ENCODE peak calls at places on chromosomes 7 and 10, in ten cellular contexts. Z is GDM1; F is effector memory CD8-positive, alpha-beta T cell; Q is stimulated activated naive CD8-positive, alpha-beta T cell treated with anti-CD3 and anti-CD28 coated beads, Interleukin-15, Interleukin-2, amounts not matched to agents 100 U/mL and 50 U/mL, for 24 hours; D is brain microvascular endothelial cell; M is occipital lobe; T is SK-N-DZ; E is small intestine; I is amniotic stem cell; R is CD4-positive, CD25-positive, alpha-beta regulatory T cell. S is an unnamed sample.

GRCh38 chr7:71453630-71454029 is 321.7 kb downstream of the GALNT17 start:
- DNase-seq in Q (no peak), E (no peak), T (no peak), M (no peak), Z (no peak), F (no peak), I (no peak), D (no peak), R (no peak), S (no peak)

GRCh38 chr7:94700926-94701554 is 45.1 kb upstream of the SGCE start:
- DNase-seq in T (no peak), D (peak), Z (no peak), R (no peak), I (no peak), Q (no peak), F (no peak), M (no peak), E (no peak), S (no peak)

GRCh38 chr10:33498354-33498753 is 163.9 kb upstream of the NRP1 start:
- DNase-seq in D (no peak), T (no peak), M (no peak), F (no peak), I (no peak), E (no peak), Q (no peak), Z (no peak), R (no peak), S (no peak)

GRCh38 chr10:42594246-42594650 is 44.1 kb downstream of the ZNF33B start:
- DNase-seq in Z (no peak), E (no peak), D (peak), F (no peak), I (no peak), R (no peak), Q (no peak), M (no peak), T (no peak), S (no peak)

GRCh38 chr7:83655951-83656556 is 7.1 kb upstream of the SEMA3E start:
- DNase-seq in I (peak), M (no peak), T (peak), D (peak), F (no peak), Z (no peak), R (no peak), Q (no peak), E (peak), S (no peak)

GRCh38 chr7:137449016-137449415 is 105.5 kb upstream of the PTN start:
- DNase-seq in E (no peak), I (no peak), F (no peak), Z (no peak), D (no peak), Q (no peak), T (no peak), R (no peak), M (no peak), S (no peak)

GRCh38 chr7:17075601-17076000 is 193.8 kb upstream of the AGR3 start:
- DNase-seq in T (no peak), E (no peak), Q (no peak), Z (no peak), I (no peak), D (no peak), M (no peak), F (no peak), R (no peak), S (no peak)

GRCh38 chr7:92359801-92360200 is 87.5 kb upstream of the GATAD1 start:
- DNase-seq in E (no peak), F (no peak), T (no peak), Z (no peak), Q (no peak), M (no peak), R (no peak), D (no peak), I (no peak), S (no peak)

GRCh38 chr10:72735288-72735926 is 43.5 kb downstream of the MCU start:
- DNase-seq in F (no peak), M (no peak), E (no peak), Q (no peak), R (no peak), Z (no peak), D (no peak), I (no peak), T (no peak), S (no peak)

GRCh38 chr7:117458977-117459583 is 20.7 kb upstream of the CFTR start:
- DNase-seq in T (peak), I (peak), F (no peak), D (no peak), R (no peak), E (peak), Z (no peak), M (no peak), Q (no peak), S (no peak)

GRCh38 chr10:100881552-100882250 is 31.1 kb upstream of the SLF2 start:
- DNase-seq in R (no peak), I (no peak), Q (no peak), Z (no peak), D (no peak), T (peak), M (no peak), F (no peak), E (no peak), S (no peak)

GRCh38 chr10:16828731-16829175 is 11.5 kb upstream of the RSU1 start:
- DNase-seq in M (no peak), E (no peak), Z (no peak), D (peak), F (no peak), T (no peak), R (no peak), Q (no peak), I (peak), S (no peak)

GRCh38 chr7:116672596-116673503 is 854 bp downstream of the MET start:
- DNase-seq in R (no peak), D (no peak), I (no peak), Z (no peak), F (no peak), T (peak), E (peak), M (peak), Q (no peak), S (no peak)

GRCh38 chr10:77715081-77715480 is 77.5 kb upstream of the KCNMA1 start:
- DNase-seq in D (no peak), F (no peak), Q (peak), I (no peak), T (no peak), E (peak), R (no peak), M (no peak), Z (no peak), S (no peak)

GRCh38 chr7:1671876-1672451 is 1.9 kb downstream of the ELFN1 start:
- DNase-seq in M (no peak), R (no peak), E (no peak), I (no peak), Q (no peak), D (no peak), Z (no peak), T (no peak), F (no peak), S (no peak)

S was measured in thoracic aorta.